ENCODE peak calls at places on chromosomes 1 and 21, in seven cellular contexts. U is heart right ventricle, C is left ventricle myocardium inferior, F is hepatocyte, D is uterus, P is HCT116, S is heart left ventricle. W is an unnamed sample. For H3K27me3, the result is how much of the 10 kb centered on the place peaks cover.

GRCh38 chr21:32333953-32334673 is 35.5 kb downstream of the MRAP start:
- DNase-seq in U (no peak), C (no peak), F (no peak), D (no peak), P (no peak), S (no peak), W (no peak)

GRCh38 chr1:30763654-30764248 is 6.2 kb upstream of the LAPTM5 start:
- DNase-seq in U (no peak), C (no peak), F (peak), D (peak), P (no peak), S (no peak), W (no peak)

GRCh38 chr1:171983584-171983983 is 142.3 kb downstream of the DNM3 start:
- DNase-seq in U (no peak), C (no peak), F (peak), D (no peak), P (peak), S (no peak), W (peak)

GRCh38 chr1:204434116-204434755 is 22.6 kb upstream of the PPP1R15B start:
- DNase-seq in U (no peak), C (no peak), F (no peak), D (no peak), P (no peak), S (no peak), W (no peak)

GRCh38 chr1:204396015-204396583 is 15.5 kb downstream of the PPP1R15B start:
- DNase-seq in U (no peak), C (no peak), F (no peak), D (no peak), P (no peak), S (no peak), W (no peak)

GRCh38 chr1:99645199-99645598 is 714 bp upstream of the PALMD start:
- DNase-seq in U (peak), C (no peak), F (peak), D (peak), P (no peak), S (peak), W (no peak)

GRCh38 chr1:40224040-40224439 is 23.7 kb upstream of the TMCO2 start:
- DNase-seq in U (no peak), C (no peak), F (no peak), D (no peak), P (no peak), S (no peak), W (peak)

GRCh38 chr1:178091986-178092745 is 1.7 kb upstream of the RASAL2 start:
- DNase-seq in U (no peak), C (no peak), F (no peak), D (no peak), P (no peak), S (no peak), W (no peak)

GRCh38 chr1:21100496-21100895 is 76.2 kb downstream of the EIF4G3 start:
- DNase-seq in U (no peak), C (no peak), F (no peak), D (peak), P (no peak), S (no peak), W (peak)

GRCh38 chr1:223887724-223888428 is 42.1 kb upstream of the TP53BP2 start:
- DNase-seq in U (peak), C (no peak), F (peak), D (peak), P (peak), S (peak), W (no peak)

GRCh38 chr21:46188226-46189212 is 4.3 kb upstream of the SPATC1L start:
- DNase-seq in U (peak), C (peak), F (peak), D (peak), P (peak), S (peak), W (peak)

GRCh38 chr1:15799928-15800835 is 7.3 kb downstream of the UQCRHL start:
- DNase-seq in U (peak), C (no peak), F (peak), D (peak), P (peak), S (no peak), W (no peak)

GRCh38 chr1:22018583-22019559 is 17.4 kb downstream of the CELA3A start:
- DNase-seq in U (no peak), C (no peak), F (no peak), D (no peak), P (no peak), S (no peak), W (peak)

GRCh38 chr1:175555266-175555665 is 188.1 kb downstream of the TNR start:
- DNase-seq in U (no peak), C (no peak), F (no peak), D (no peak), P (no peak), S (no peak), W (no peak)

GRCh38 chr1:221419513-221420088 is 322.3 kb downstream of the DUSP10 start:
- DNase-seq in U (no peak), C (no peak), F (no peak), D (no peak), P (no peak), S (no peak), W (no peak)

GRCh38 chr1:78619446-78619802 is 824 bp upstream of the IFI44L start:
- DNase-seq in U (no peak), C (no peak), F (no peak), D (no peak), P (no peak), S (no peak), W (peak)

GRCh38 chr21:20730421-20730820 is 267.8 kb upstream of the NCAM2 start:
- DNase-seq in U (no peak), C (no peak), F (no peak), D (no peak), P (no peak), S (no peak), W (no peak)

GRCh38 chr1:85061711-85062424 is 13.6 kb upstream of the MCOLN3 start:
- DNase-seq in U (peak), C (peak), F (peak), D (peak), P (peak), S (peak), W (peak)

GRCh38 chr1:117339866-117340357 is 27.3 kb upstream of the MAN1A2 start:
- DNase-seq in U (no peak), C (no peak), F (peak), D (peak), P (peak), S (no peak), W (peak)

GRCh38 chr1:27807385-27807784 is 23.2 kb upstream of the PPP1R8 start:
- DNase-seq in U (no peak), C (no peak), F (no peak), D (no peak), P (no peak), S (no peak), W (peak)

GRCh38 chr1:234776256-234776874 is 166.4 kb upstream of the IRF2BP2 start:
- DNase-seq in U (no peak), C (no peak), F (no peak), D (no peak), P (no peak), S (no peak), W (peak)

GRCh38 chr1:154330669-154331068 is 5.3 kb downstream of the ATP8B2 start:
- DNase-seq in U (no peak), C (no peak), F (no peak), D (no peak), P (no peak), S (no peak), W (no peak)

GRCh38 chr1:154328318-154329151 is 3.2 kb downstream of the ATP8B2 start:
- DNase-seq in U (peak), C (peak), F (peak), D (peak), P (no peak), S (peak), W (peak)

GRCh38 chr1:154327466-154328317 is 2.4 kb downstream of the ATP8B2 start:
- DNase-seq in U (no peak), C (no peak), F (no peak), D (peak), P (no peak), S (no peak), W (peak)

GRCh38 chr1:154329152-154329521 is 3.8 kb downstream of the ATP8B2 start:
- DNase-seq in U (no peak), C (no peak), F (no peak), D (no peak), P (no peak), S (no peak), W (peak)

GRCh38 chr1:154329551-154330131 is 4.3 kb downstream of the ATP8B2 start:
- DNase-seq in U (no peak), C (no peak), F (no peak), D (no peak), P (no peak), S (no peak), W (peak)
- H3K4me3 ChIP-seq in U (no peak), C (no peak), F (no peak), D (no peak), P (no peak), S (no peak), W (peak)

GRCh38 chr1:24193046-24193445 is 6.0 kb upstream of the IFNLR1 start:
- DNase-seq in U (no peak), C (no peak), F (no peak), D (no peak), P (peak), S (no peak), W (peak)

GRCh38 chr1:24186993-24187790 is at the start of gene IFNLR1:
- DNase-seq in U (peak), C (peak), F (peak), D (no peak), P (peak), S (peak), W (peak)

GRCh38 chr1:24191860-24192259 is 4.8 kb upstream of the IFNLR1 start:
- DNase-seq in U (no peak), C (no peak), F (peak), D (no peak), P (no peak), S (no peak), W (no peak)

GRCh38 chr1:24189528-24189927 is 2.4 kb upstream of the IFNLR1 start:
- DNase-seq in U (no peak), C (no peak), F (no peak), D (no peak), P (no peak), S (no peak), W (no peak)

DNA sequence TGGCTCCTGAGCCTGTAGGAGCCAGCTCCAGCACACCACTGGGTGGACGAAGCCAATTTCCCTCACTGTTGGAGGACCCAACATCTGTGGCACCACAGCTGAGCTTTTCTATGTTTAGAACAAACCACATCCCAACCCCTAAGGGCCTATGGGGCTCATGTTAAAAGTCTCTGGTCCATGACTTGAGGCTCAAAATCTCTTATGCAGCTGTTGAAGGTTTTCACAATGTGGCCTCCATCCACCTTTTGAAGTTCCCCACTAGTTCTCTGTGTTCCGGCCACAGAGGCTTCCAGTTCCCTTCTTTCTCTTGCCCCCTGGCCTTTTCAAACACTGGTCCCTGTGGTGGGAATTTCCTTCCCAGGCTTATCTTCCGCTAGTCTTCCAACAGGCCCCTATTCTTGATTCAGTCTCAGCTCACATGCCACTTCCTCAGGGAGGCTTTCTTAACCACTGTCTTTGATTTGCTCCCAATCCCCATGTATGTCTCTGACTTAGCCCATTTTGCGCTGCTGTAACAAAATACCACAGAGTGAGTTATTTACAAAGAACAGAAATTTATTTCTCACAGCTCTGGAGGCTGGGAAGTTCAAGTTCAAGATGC is 4.0 kb upstream of the IFNLR1 start:
- DNase-seq in U (no peak), C (no peak), F (no peak), D (no peak), P (no peak), S (no peak), W (no peak)
- H3K27me3 ChIP-seq in U (under half), C (under half), F (under half), D (under half), P (under half), S (under half), W (under half)

DNA sequence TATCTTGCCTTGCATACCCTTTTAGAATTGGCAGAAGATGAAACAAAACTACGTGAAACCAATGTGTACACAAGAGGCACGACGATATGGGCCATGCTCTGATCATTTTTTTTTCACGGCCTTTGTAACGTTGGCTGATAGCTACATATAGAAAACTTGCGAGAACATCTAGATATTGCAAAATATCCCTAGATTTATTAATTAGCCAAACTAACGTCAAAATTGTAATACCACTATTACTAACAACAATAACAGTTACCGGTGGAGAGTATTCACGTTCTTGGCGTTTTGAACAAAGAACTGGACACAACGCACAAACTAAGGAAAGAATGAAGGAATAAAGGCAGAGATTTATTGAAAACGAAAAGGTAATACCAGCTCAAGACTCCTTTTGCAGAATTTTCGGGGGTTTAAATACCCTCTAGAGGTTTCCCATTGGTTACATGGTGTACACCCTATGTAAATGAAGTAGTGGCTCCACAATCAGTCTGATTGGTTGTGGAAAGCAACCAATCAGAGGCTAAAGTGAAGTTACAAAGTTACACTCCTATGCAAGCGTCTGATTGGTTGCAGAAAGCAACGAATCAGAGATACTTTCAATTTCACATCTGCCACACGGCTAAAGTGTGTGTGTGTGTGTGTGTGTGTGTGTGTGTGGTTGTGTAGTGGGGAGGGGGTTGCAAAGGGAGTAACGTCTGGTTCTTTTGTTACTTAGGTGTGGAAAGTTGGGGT is 945 bp upstream of the GTF2B start:
- DNase-seq in U (no peak), C (no peak), F (no peak), D (no peak), P (peak), S (no peak), W (peak)
- H3K4me3 ChIP-seq in U (peak), C (peak), F (peak), D (peak), P (peak), S (no peak), W (peak)

GRCh38 chr1:4084053-4084431 is 184.0 kb upstream of the C1orf174 start:
- DNase-seq in U (no peak), C (no peak), F (peak), D (no peak), P (no peak), S (no peak), W (no peak)

GRCh38 chr1:4083171-4084052 is 183.3 kb upstream of the C1orf174 start:
- DNase-seq in U (no peak), C (no peak), F (no peak), D (no peak), P (no peak), S (no peak), W (no peak)

GRCh38 chr1:4084446-4084845 is 184.4 kb upstream of the C1orf174 start:
- DNase-seq in U (no peak), C (no peak), F (no peak), D (no peak), P (no peak), S (no peak), W (no peak)

GRCh38 chr1:4086085-4086850 is 186.2 kb upstream of the C1orf174 start:
- DNase-seq in U (no peak), C (no peak), F (no peak), D (no peak), P (no peak), S (no peak), W (no peak)

GRCh38 chr1:4084896-4085295 is 184.8 kb upstream of the C1orf174 start:
- DNase-seq in U (no peak), C (no peak), F (no peak), D (no peak), P (no peak), S (no peak), W (no peak)
- H3K27me3 ChIP-seq in U (under half), C (half or more), F (under half), D (under half), P (under half), S (under half), W (under half)